ENCODE peak calls at places on chromosomes 4 and X, in nine cellular contexts. K, I, U, S, L, D, G, N and W are unnamed samples.

GRCh38 chr4:103429283-103429682 is 231.1 kb upstream of the CENPE start:
- DNase-seq in D (peak; percentile 24), K (no peak), S (no peak), U (no peak), I (no peak), L (no peak), G (no peak), N (no peak), W (no peak)

GRCh38 chrX:19721726-19722370 is 165.6 kb downstream of the SH3KBP1 start:
- DNase-seq in K (no peak), G (no peak), L (no peak), S (no peak), U (no peak), N (peak; percentile 70), I (no peak), D (no peak), W (no peak)

GRCh38 chr4:21134994-21135393 is 434.7 kb downstream of the PACRGL start:
- DNase-seq in S (peak; percentile 31), N (no peak), U (no peak), D (peak; percentile 37), K (no peak), I (no peak), G (no peak), L (peak; percentile 29), W (no peak)

GRCh38 chr4:40763228-40763716 is 13.5 kb downstream of the NSUN7 start:
- DNase-seq in G (no peak), U (no peak), I (no peak), L (peak; percentile 40), S (no peak), K (no peak), D (no peak), N (no peak), W (no peak)

GRCh38 chrX:54483946-54484345 is 12.1 kb downstream of the FGD1 start:
- DNase-seq in U (no peak), N (no peak), I (no peak), D (no peak), K (no peak), L (no peak), G (no peak), S (no peak), W (no peak)

GRCh38 chr4:10639664-10640063 is 44.9 kb downstream of the CLNK start:
- DNase-seq in I (no peak), G (no peak), K (no peak), L (peak; percentile 6), S (no peak), D (no peak), N (no peak), U (no peak), W (no peak)

GRCh38 chrX:135384161-135384836 is 37.4 kb upstream of the SMIM10L2A start:
- DNase-seq in K (no peak), I (no peak), L (peak; percentile 23), S (peak; percentile 80), G (no peak), U (peak; percentile 33), N (no peak), D (no peak), W (no peak)

GRCh38 chr4:36360755-36361154 is 79.3 kb downstream of the DTHD1 start:
- DNase-seq in K (no peak), I (no peak), G (no peak), N (no peak), S (no peak), U (no peak), L (no peak), D (no peak), W (no peak)

GRCh38 chr4:98773638-98774037 is 115.2 kb upstream of the TSPAN5 start:
- DNase-seq in L (peak; percentile 70), K (no peak), U (no peak), D (no peak), I (peak; percentile 5), G (no peak), N (no peak), S (no peak), W (no peak)

GRCh38 chr4:14853186-14853946 is 148.9 kb upstream of the CPEB2 start:
- DNase-seq in U (no peak), K (no peak), S (no peak), G (no peak), D (no peak), I (no peak), N (no peak), L (peak; percentile 78), W (no peak)

GRCh38 chr4:73234712-73235111 is 23.9 kb downstream of the ANKRD17 start:
- DNase-seq in G (no peak), L (no peak), I (no peak), K (no peak), D (no peak), S (no peak), U (no peak), N (no peak), W (no peak)

GRCh38 chrX:115341421-115341820 is 51.9 kb downstream of the LUZP4 start:
- DNase-seq in I (no peak), L (no peak), U (no peak), K (no peak), S (no peak), D (no peak), N (no peak), G (no peak), W (no peak)

GRCh38 chr4:159547645-159548308 is 444.9 kb downstream of the RAPGEF2 start:
- DNase-seq in L (peak; percentile 74), S (no peak), K (no peak), N (no peak), I (no peak), U (no peak), G (no peak), D (no peak), W (no peak)

GRCh38 chr4:123127865-123128264 is 205.5 kb upstream of the NUDT6 start:
- DNase-seq in I (no peak), K (no peak), D (peak; percentile 94), N (no peak), L (peak; percentile 61), G (no peak), U (no peak), S (no peak), W (no peak)

GRCh38 chrX:133373366-133374079 is 41.8 kb downstream of the GPC4 start:
- DNase-seq in L (no peak), N (no peak), S (no peak), U (no peak), I (peak; percentile 35), D (no peak), G (no peak), K (no peak), W (no peak)

GRCh38 chrX:115939070-115939469 is 231.5 kb upstream of the AGTR2 start:
- DNase-seq in N (no peak), I (no peak), K (no peak), G (no peak), U (no peak), S (no peak), D (no peak), L (no peak), W (no peak)

GRCh38 chr4:16225139-16225538 is 1.1 kb downstream of the TAPT1 start:
- DNase-seq in I (no peak), G (no peak), D (peak; percentile 27), N (no peak), L (no peak), K (no peak), S (peak; percentile 27), U (no peak), W (no peak)

GRCh38 chrX:101079223-101079622 is 544 bp downstream of the TMEM35A start:
- DNase-seq in G (no peak), U (no peak), I (no peak), L (no peak), N (no peak), K (no peak), S (no peak), D (no peak), W (no peak)

DNA sequence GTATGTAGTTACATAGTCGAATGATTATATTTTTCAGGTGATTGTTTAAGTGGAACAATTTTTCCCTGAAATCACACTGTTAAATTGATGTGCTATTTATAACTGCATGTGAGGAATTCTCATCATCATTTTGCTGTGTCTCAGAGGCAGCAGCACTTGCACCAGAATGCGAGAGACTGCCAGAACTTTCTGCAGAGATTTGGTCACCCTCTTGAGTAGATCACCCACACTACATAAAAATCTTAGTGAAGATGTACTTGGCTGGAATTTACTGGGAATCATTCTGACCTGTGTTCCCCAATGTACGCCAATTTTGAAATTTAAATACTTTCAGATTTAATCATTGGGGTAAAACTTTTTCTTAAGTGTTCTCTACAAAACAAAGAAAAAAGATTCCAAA is 5.4 kb downstream of the UGT2B4 start:
- DNase-seq in D (no peak), L (no peak), U (no peak), K (no peak), S (no peak), I (no peak), G (no peak), N (no peak), W (no peak)
- H3K27ac ChIP-seq in D (no peak overlapping the region), L (no peak overlapping the region), U (no peak overlapping the region), K (no peak overlapping the region), S (no peak overlapping the region), I (no peak overlapping the region), G (no peak overlapping the region), N (no peak overlapping the region), W (no peak overlapping the region)

GRCh38 chr4:171954650-171955049 is 141.4 kb downstream of the GALNTL6 start:
- DNase-seq in K (no peak), S (no peak), I (no peak), D (peak; percentile 3), L (peak; percentile 10), G (no peak), U (no peak), N (no peak), W (no peak)
- H3K9me3 ChIP-seq in K (no peaks in the 10 kb centered on the region), S (no peaks in the 10 kb centered on the region), I (no peaks in the 10 kb centered on the region), D (no peaks in the 10 kb centered on the region), L (no peaks in the 10 kb centered on the region), G (no peaks in the 10 kb centered on the region), U (no peaks in the 10 kb centered on the region), N (no peaks in the 10 kb centered on the region), W (no peaks in the 10 kb centered on the region)

GRCh38 chr4:185999207-185999606 is 69.7 kb upstream of the TLR3 start:
- DNase-seq in U (no peak), G (no peak), K (no peak), D (no peak), S (no peak), N (no peak), I (peak; percentile 11), L (no peak), W (no peak)
- H3K27ac ChIP-seq in U (no peak overlapping the region), G (no peak overlapping the region), K (peak overlapping the region; percentile 20), D (no peak overlapping the region), S (no peak overlapping the region), N (no peak overlapping the region), I (no peak overlapping the region), L (no peak overlapping the region), W (no peak overlapping the region)

GRCh38 chrX:81874807-81875206 is 672.9 kb downstream of the SH3BGRL start:
- DNase-seq in S (no peak), I (no peak), U (no peak), K (no peak), N (no peak), G (no peak), L (no peak), D (no peak), W (no peak)

GRCh38 chrX:81876437-81876836 is 674.5 kb downstream of the SH3BGRL start:
- DNase-seq in N (no peak), D (no peak), K (no peak), G (no peak), S (no peak), I (no peak), L (no peak), U (no peak), W (no peak)

DNA sequence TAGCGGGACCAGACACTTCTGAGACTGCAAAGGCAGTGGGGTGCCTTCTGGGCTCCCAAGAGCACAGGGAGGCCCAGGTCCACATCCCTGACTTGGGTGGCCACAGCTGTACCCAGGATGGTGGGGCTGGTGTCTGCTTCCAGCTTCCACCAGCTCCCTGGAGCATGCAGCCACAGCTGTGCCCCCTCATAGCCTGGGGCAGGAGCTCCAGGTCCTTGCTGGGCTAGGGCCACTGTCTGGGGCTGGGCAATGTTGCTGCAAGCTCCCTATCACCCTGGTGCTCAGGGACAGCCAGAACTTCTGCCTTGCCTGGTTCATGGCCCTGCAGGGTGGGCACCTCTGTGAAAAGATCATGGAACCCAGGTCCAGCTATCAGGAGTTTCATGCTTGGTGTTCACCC is 673.9 kb downstream of the SH3BGRL start:
- DNase-seq in I (no peak), U (no peak), D (no peak), L (no peak), S (no peak), G (no peak), K (no peak), N (no peak), W (no peak)
- H3K9me3 ChIP-seq in I (no peaks in the 10 kb centered on the region), U (no peaks in the 10 kb centered on the region), D (peaks cover 29% of the 10 kb centered on the region), L (peaks cover 30% of the 10 kb centered on the region), S (no peaks in the 10 kb centered on the region), G (peaks cover 2% of the 10 kb centered on the region), K (no peaks in the 10 kb centered on the region), N (no peaks in the 10 kb centered on the region), W (no peaks in the 10 kb centered on the region)